ENCODE peak calls at places on chromosomes 3 and 15, in six cellular contexts. One of them, this sample, is unnamed. For H3K9me3, the result is how much of the 10 kb centered on the place peaks cover.

GRCh38 chr15:92014461-92015030 is 161.0 kb downstream of the SLCO3A1 start:
- DNase-seq in heart left ventricle: no peak
- DNase-seq in uterus: no peak
- DNase-seq in cardiac muscle cell: peak
- DNase-seq in transverse colon: no peak
- DNase-seq in astrocyte: no peak
- DNase-seq in this sample: no peak

GRCh38 chr3:155442066-155442465 is 148.6 kb upstream of the STRIT1 start:
- DNase-seq in heart left ventricle: no peak
- DNase-seq in uterus: no peak
- DNase-seq in cardiac muscle cell: no peak
- DNase-seq in transverse colon: no peak
- DNase-seq in astrocyte: no peak
- DNase-seq in this sample: no peak

GRCh38 chr15:82047493-82048446 is 2.0 kb upstream of the MEX3B start:
- DNase-seq in heart left ventricle: no peak
- DNase-seq in uterus: no peak
- DNase-seq in cardiac muscle cell: peak
- DNase-seq in transverse colon: no peak
- DNase-seq in astrocyte: peak
- DNase-seq in this sample: no peak

GRCh38 chr3:145807990-145808389 is 353.0 kb downstream of the PLOD2 start:
- DNase-seq in heart left ventricle: no peak
- DNase-seq in uterus: no peak
- DNase-seq in cardiac muscle cell: peak
- DNase-seq in transverse colon: no peak
- DNase-seq in astrocyte: peak
- DNase-seq in this sample: no peak

GRCh38 chr3:5731100-5731499 is 543.6 kb downstream of the EDEM1 start:
- DNase-seq in heart left ventricle: no peak
- DNase-seq in uterus: no peak
- DNase-seq in cardiac muscle cell: no peak
- DNase-seq in transverse colon: no peak
- DNase-seq in astrocyte: no peak
- DNase-seq in this sample: no peak

GRCh38 chr3:133271491-133271890 is 128.4 kb upstream of the BFSP2 start:
- DNase-seq in heart left ventricle: no peak
- DNase-seq in uterus: no peak
- DNase-seq in cardiac muscle cell: peak
- DNase-seq in transverse colon: no peak
- DNase-seq in astrocyte: no peak
- DNase-seq in this sample: no peak

GRCh38 chr3:102510663-102511062 is 75.8 kb downstream of the ZPLD1 start:
- DNase-seq in heart left ventricle: no peak
- DNase-seq in uterus: no peak
- DNase-seq in cardiac muscle cell: no peak
- DNase-seq in transverse colon: no peak
- DNase-seq in astrocyte: peak
- DNase-seq in this sample: no peak

GRCh38 chr15:89132611-89133242 is 44.5 kb downstream of the ABHD2 start:
- DNase-seq in heart left ventricle: peak
- DNase-seq in uterus: no peak
- DNase-seq in cardiac muscle cell: peak
- DNase-seq in transverse colon: no peak
- DNase-seq in astrocyte: no peak
- DNase-seq in this sample: no peak

GRCh38 chr3:196093271-196094111 is 11.6 kb upstream of the TFRC start:
- DNase-seq in heart left ventricle: no peak
- DNase-seq in uterus: no peak
- DNase-seq in cardiac muscle cell: peak
- DNase-seq in transverse colon: no peak
- DNase-seq in astrocyte: no peak
- DNase-seq in this sample: no peak

GRCh38 chr3:181417748-181418147 is 294.0 kb upstream of the SOX2 start:
- DNase-seq in heart left ventricle: no peak
- DNase-seq in uterus: no peak
- DNase-seq in cardiac muscle cell: no peak
- DNase-seq in transverse colon: no peak
- DNase-seq in astrocyte: peak
- DNase-seq in this sample: no peak

GRCh38 chr15:99014803-99015676 is 7.4 kb upstream of the PGPEP1L start:
- DNase-seq in heart left ventricle: peak
- DNase-seq in uterus: peak
- DNase-seq in cardiac muscle cell: peak
- DNase-seq in transverse colon: peak
- DNase-seq in astrocyte: peak
- DNase-seq in this sample: peak

GRCh38 chr3:38984110-38984509 is 67.6 kb downstream of the SCN11A start:
- DNase-seq in heart left ventricle: no peak
- DNase-seq in uterus: no peak
- DNase-seq in cardiac muscle cell: no peak
- DNase-seq in transverse colon: no peak
- DNase-seq in astrocyte: no peak
- DNase-seq in this sample: no peak

GRCh38 chr3:88912294-88913014 is 195.0 kb upstream of the EPHA3 start:
- DNase-seq in heart left ventricle: no peak
- DNase-seq in uterus: no peak
- DNase-seq in cardiac muscle cell: no peak
- DNase-seq in transverse colon: no peak
- DNase-seq in astrocyte: no peak
- DNase-seq in this sample: no peak

GRCh38 chr3:134663646-134664456 is 13.0 kb upstream of the KY start:
- DNase-seq in heart left ventricle: no peak
- DNase-seq in uterus: no peak
- DNase-seq in cardiac muscle cell: peak
- DNase-seq in transverse colon: no peak
- DNase-seq in astrocyte: peak
- DNase-seq in this sample: peak

GRCh38 chr3:187430576-187430975 is 62.4 kb downstream of the RTP4 start:
- DNase-seq in heart left ventricle: no peak
- DNase-seq in uterus: no peak
- DNase-seq in cardiac muscle cell: no peak
- DNase-seq in transverse colon: no peak
- DNase-seq in astrocyte: no peak
- DNase-seq in this sample: no peak

GRCh38 chr15:44712108-44713005 is 1.0 kb downstream of the B2M start:
- DNase-seq in heart left ventricle: peak
- DNase-seq in uterus: peak
- DNase-seq in cardiac muscle cell: peak
- DNase-seq in transverse colon: peak
- DNase-seq in astrocyte: peak
- DNase-seq in this sample: peak

GRCh38 chr3:108305484-108306172 is 9.3 kb downstream of the HHLA2 start:
- DNase-seq in heart left ventricle: no peak
- DNase-seq in uterus: no peak
- DNase-seq in cardiac muscle cell: no peak
- DNase-seq in transverse colon: peak
- DNase-seq in astrocyte: no peak
- DNase-seq in this sample: no peak

GRCh38 chr3:157948605-157949383 is 157.4 kb downstream of the SHOX2 start:
- DNase-seq in heart left ventricle: no peak
- DNase-seq in uterus: no peak
- DNase-seq in cardiac muscle cell: no peak
- DNase-seq in transverse colon: no peak
- DNase-seq in astrocyte: no peak
- DNase-seq in this sample: no peak

GRCh38 chr15:82952156-82953081 is at the start of gene HOMER2:
- DNase-seq in heart left ventricle: peak
- DNase-seq in uterus: no peak
- DNase-seq in cardiac muscle cell: peak
- DNase-seq in transverse colon: peak
- DNase-seq in astrocyte: peak
- DNase-seq in this sample: peak

GRCh38 chr3:9938966-9939365 is 5.3 kb downstream of the CRELD1 start:
- DNase-seq in heart left ventricle: no peak
- DNase-seq in uterus: no peak
- DNase-seq in cardiac muscle cell: no peak
- DNase-seq in transverse colon: no peak
- DNase-seq in astrocyte: no peak
- DNase-seq in this sample: no peak

GRCh38 chr3:136698361-136698760 is 53.8 kb downstream of the STAG1 start:
- DNase-seq in heart left ventricle: no peak
- DNase-seq in uterus: no peak
- DNase-seq in cardiac muscle cell: no peak
- DNase-seq in transverse colon: no peak
- DNase-seq in astrocyte: no peak
- DNase-seq in this sample: no peak
- TF ChIP-seq CTCF in heart left ventricle: no peak
- TF ChIP-seq CTCF in uterus: no peak
- TF ChIP-seq CTCF in cardiac muscle cell: no peak
- TF ChIP-seq CTCF in transverse colon: no peak
- TF ChIP-seq CTCF in astrocyte: no peak
- TF ChIP-seq CTCF in this sample: no peak

GRCh38 chr3:15486020-15486419 is 35.5 kb downstream of the COLQ start:
- DNase-seq in heart left ventricle: no peak
- DNase-seq in uterus: no peak
- DNase-seq in cardiac muscle cell: no peak
- DNase-seq in transverse colon: no peak
- DNase-seq in astrocyte: no peak
- DNase-seq in this sample: no peak
- H3K4me3 ChIP-seq in heart left ventricle: no peak
- H3K4me3 ChIP-seq in uterus: no peak
- H3K4me3 ChIP-seq in cardiac muscle cell: no peak
- H3K4me3 ChIP-seq in transverse colon: no peak
- H3K4me3 ChIP-seq in astrocyte: no peak
- H3K4me3 ChIP-seq in this sample: no peak

DNA sequence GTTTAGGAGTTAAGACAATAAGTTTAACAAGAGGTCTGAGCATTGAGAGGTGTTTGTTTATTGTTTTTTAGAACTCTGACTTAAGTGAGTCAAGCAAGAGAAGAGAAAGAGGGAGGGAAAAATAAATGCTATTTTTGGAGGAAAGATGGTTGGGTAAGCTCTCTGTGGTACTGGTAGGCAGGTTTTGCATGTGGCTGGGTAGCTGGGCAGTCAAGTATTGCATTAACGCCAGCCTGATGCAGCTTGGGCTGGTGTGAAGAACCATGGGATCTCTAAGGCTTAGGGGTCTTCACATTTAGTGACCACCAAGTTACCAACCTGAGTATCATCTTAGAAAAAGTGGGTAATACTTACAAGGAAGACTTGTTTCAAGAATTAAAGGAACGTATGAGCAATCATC is 534.5 kb upstream of the SEMA6D start:
- DNase-seq in heart left ventricle: no peak
- DNase-seq in uterus: no peak
- DNase-seq in cardiac muscle cell: no peak
- DNase-seq in transverse colon: no peak
- DNase-seq in astrocyte: no peak
- DNase-seq in this sample: no peak
- H3K9me3 ChIP-seq in heart left ventricle: under half
- H3K9me3 ChIP-seq in uterus: under half
- H3K9me3 ChIP-seq in cardiac muscle cell: under half
- H3K9me3 ChIP-seq in transverse colon: under half
- H3K9me3 ChIP-seq in astrocyte: under half
- H3K9me3 ChIP-seq in this sample: under half

GRCh38 chr3:71585891-71586809 is 2.6 kb upstream of the FOXP1 start:
- DNase-seq in heart left ventricle: no peak
- DNase-seq in uterus: no peak
- DNase-seq in cardiac muscle cell: peak
- DNase-seq in transverse colon: no peak
- DNase-seq in astrocyte: peak
- DNase-seq in this sample: no peak
- TF ChIP-seq CTCF in heart left ventricle: peak
- TF ChIP-seq CTCF in uterus: peak
- TF ChIP-seq CTCF in cardiac muscle cell: peak
- TF ChIP-seq CTCF in transverse colon: peak
- TF ChIP-seq CTCF in astrocyte: peak
- TF ChIP-seq CTCF in this sample: peak

GRCh38 chr15:96122077-96123027 is 208.1 kb upstream of the NR2F2 start:
- DNase-seq in heart left ventricle: no peak
- DNase-seq in uterus: no peak
- DNase-seq in cardiac muscle cell: no peak
- DNase-seq in transverse colon: no peak
- DNase-seq in astrocyte: peak
- DNase-seq in this sample: no peak

GRCh38 chr15:96117275-96117674 is 213.2 kb upstream of the NR2F2 start:
- DNase-seq in heart left ventricle: no peak
- DNase-seq in uterus: no peak
- DNase-seq in cardiac muscle cell: no peak
- DNase-seq in transverse colon: no peak
- DNase-seq in astrocyte: no peak
- DNase-seq in this sample: no peak

GRCh38 chr15:96121521-96121920 is 209.0 kb upstream of the NR2F2 start:
- DNase-seq in heart left ventricle: no peak
- DNase-seq in uterus: no peak
- DNase-seq in cardiac muscle cell: peak
- DNase-seq in transverse colon: no peak
- DNase-seq in astrocyte: peak
- DNase-seq in this sample: no peak

GRCh38 chr15:96121066-96121465 is 209.4 kb upstream of the NR2F2 start:
- DNase-seq in heart left ventricle: no peak
- DNase-seq in uterus: no peak
- DNase-seq in cardiac muscle cell: peak
- DNase-seq in transverse colon: no peak
- DNase-seq in astrocyte: no peak
- DNase-seq in this sample: no peak

GRCh38 chr15:96119734-96120133 is 210.8 kb upstream of the NR2F2 start:
- DNase-seq in heart left ventricle: no peak
- DNase-seq in uterus: no peak
- DNase-seq in cardiac muscle cell: no peak
- DNase-seq in transverse colon: no peak
- DNase-seq in astrocyte: no peak
- DNase-seq in this sample: no peak
- H3K4me3 ChIP-seq in heart left ventricle: no peak
- H3K4me3 ChIP-seq in uterus: no peak
- H3K4me3 ChIP-seq in cardiac muscle cell: no peak
- H3K4me3 ChIP-seq in transverse colon: no peak
- H3K4me3 ChIP-seq in astrocyte: no peak
- H3K4me3 ChIP-seq in this sample: no peak

DNA sequence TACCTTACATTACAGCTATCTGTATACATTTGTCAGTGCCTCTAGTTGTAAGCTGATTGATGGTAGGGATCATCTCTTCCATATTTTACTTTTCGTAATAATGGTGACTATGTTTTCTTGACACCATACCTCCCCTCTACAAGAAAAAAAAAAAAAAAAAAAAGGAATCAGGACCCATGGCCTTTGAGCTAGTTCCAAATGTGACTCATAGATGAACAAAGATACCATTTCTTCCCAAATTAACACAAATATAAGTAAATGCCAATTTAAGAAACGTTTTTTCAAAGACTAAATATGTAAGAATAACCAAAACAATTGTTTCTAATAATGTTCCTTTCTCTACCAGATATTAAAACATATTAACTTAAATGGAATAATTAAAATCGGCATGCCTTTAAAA is 23.1 kb downstream of the UBE3A start:
- DNase-seq in heart left ventricle: no peak
- DNase-seq in uterus: no peak
- DNase-seq in cardiac muscle cell: no peak
- DNase-seq in transverse colon: no peak
- DNase-seq in astrocyte: no peak
- DNase-seq in this sample: no peak
- H3K9me3 ChIP-seq in heart left ventricle: under half
- H3K9me3 ChIP-seq in uterus: under half
- H3K9me3 ChIP-seq in cardiac muscle cell: under half
- H3K9me3 ChIP-seq in transverse colon: under half
- H3K9me3 ChIP-seq in astrocyte: under half
- H3K9me3 ChIP-seq in this sample: under half

GRCh38 chr3:124172297-124172696 is 180.4 kb upstream of the ROPN1 start:
- DNase-seq in heart left ventricle: no peak
- DNase-seq in uterus: no peak
- DNase-seq in cardiac muscle cell: no peak
- DNase-seq in transverse colon: no peak
- DNase-seq in astrocyte: no peak
- DNase-seq in this sample: no peak
- TF ChIP-seq CTCF in heart left ventricle: no peak
- TF ChIP-seq CTCF in uterus: no peak
- TF ChIP-seq CTCF in cardiac muscle cell: no peak
- TF ChIP-seq CTCF in transverse colon: no peak
- TF ChIP-seq CTCF in astrocyte: no peak
- TF ChIP-seq CTCF in this sample: no peak